ENCODE peak calls at places on chromosomes 6 and 20, in seven cellular contexts. One of them, this sample, is unnamed.

GRCh38 chr6:117265425-117266266 is at the start of gene VGLL2:
- DNase-seq in stimulated activated effector memory CD8-positive, alpha-beta T cell treated with anti-CD3 and anti-CD28 coated beads, Interleukin-12 subunit alpha, Interleukin-12 subunit beta, amount 100 ng/mL, for 72 hours: no peak
- DNase-seq in fibroblast of lung: peak
- DNase-seq in IMR-90: peak
- DNase-seq in stimulated activated CD4-positive, alpha-beta T cell treated with anti-CD3 and anti-CD28 coated beads, Interleukin-15, amount 100 ng/mL, for 1 hour: no peak
- DNase-seq in right cardiac atrium: peak
- DNase-seq in tibial nerve: no peak
- DNase-seq in this sample: peak

GRCh38 chr6:16179970-16180431 is 51.1 kb downstream of the MYLIP start:
- DNase-seq in IMR-90: no peak
- DNase-seq in right cardiac atrium: no peak
- DNase-seq in stimulated activated effector memory CD8-positive, alpha-beta T cell treated with anti-CD3 and anti-CD28 coated beads, Interleukin-12 subunit alpha, Interleukin-12 subunit beta, amount 100 ng/mL, for 72 hours: no peak
- DNase-seq in stimulated activated CD4-positive, alpha-beta T cell treated with anti-CD3 and anti-CD28 coated beads, Interleukin-15, amount 100 ng/mL, for 1 hour: no peak
- DNase-seq in fibroblast of lung: no peak
- DNase-seq in tibial nerve: no peak
- DNase-seq in this sample: no peak

GRCh38 chr6:7343546-7344475 is 30.8 kb upstream of the SSR1 start:
- DNase-seq in fibroblast of lung: no peak
- DNase-seq in right cardiac atrium: peak
- DNase-seq in tibial nerve: no peak
- DNase-seq in IMR-90: no peak
- DNase-seq in stimulated activated CD4-positive, alpha-beta T cell treated with anti-CD3 and anti-CD28 coated beads, Interleukin-15, amount 100 ng/mL, for 1 hour: no peak
- DNase-seq in stimulated activated effector memory CD8-positive, alpha-beta T cell treated with anti-CD3 and anti-CD28 coated beads, Interleukin-12 subunit alpha, Interleukin-12 subunit beta, amount 100 ng/mL, for 72 hours: no peak
- DNase-seq in this sample: no peak

GRCh38 chr6:25599516-25600060 is 52.4 kb upstream of the SCGN start:
- DNase-seq in right cardiac atrium: no peak
- DNase-seq in stimulated activated CD4-positive, alpha-beta T cell treated with anti-CD3 and anti-CD28 coated beads, Interleukin-15, amount 100 ng/mL, for 1 hour: no peak
- DNase-seq in stimulated activated effector memory CD8-positive, alpha-beta T cell treated with anti-CD3 and anti-CD28 coated beads, Interleukin-12 subunit alpha, Interleukin-12 subunit beta, amount 100 ng/mL, for 72 hours: no peak
- DNase-seq in fibroblast of lung: no peak
- DNase-seq in IMR-90: no peak
- DNase-seq in tibial nerve: no peak
- DNase-seq in this sample: no peak

GRCh38 chr6:28295326-28295725 is 14.0 kb downstream of the PGBD1 start:
- DNase-seq in stimulated activated effector memory CD8-positive, alpha-beta T cell treated with anti-CD3 and anti-CD28 coated beads, Interleukin-12 subunit alpha, Interleukin-12 subunit beta, amount 100 ng/mL, for 72 hours: no peak
- DNase-seq in stimulated activated CD4-positive, alpha-beta T cell treated with anti-CD3 and anti-CD28 coated beads, Interleukin-15, amount 100 ng/mL, for 1 hour: no peak
- DNase-seq in right cardiac atrium: no peak
- DNase-seq in tibial nerve: no peak
- DNase-seq in IMR-90: no peak
- DNase-seq in fibroblast of lung: no peak
- DNase-seq in this sample: no peak

GRCh38 chr6:108748063-108748462 is 100.2 kb upstream of the ARMC2 start:
- DNase-seq in right cardiac atrium: no peak
- DNase-seq in IMR-90: peak
- DNase-seq in stimulated activated effector memory CD8-positive, alpha-beta T cell treated with anti-CD3 and anti-CD28 coated beads, Interleukin-12 subunit alpha, Interleukin-12 subunit beta, amount 100 ng/mL, for 72 hours: no peak
- DNase-seq in tibial nerve: no peak
- DNase-seq in stimulated activated CD4-positive, alpha-beta T cell treated with anti-CD3 and anti-CD28 coated beads, Interleukin-15, amount 100 ng/mL, for 1 hour: no peak
- DNase-seq in fibroblast of lung: peak
- DNase-seq in this sample: no peak

GRCh38 chr20:14334306-14334930 is 3.0 kb downstream of the FLRT3 start:
- DNase-seq in stimulated activated CD4-positive, alpha-beta T cell treated with anti-CD3 and anti-CD28 coated beads, Interleukin-15, amount 100 ng/mL, for 1 hour: no peak
- DNase-seq in right cardiac atrium: peak
- DNase-seq in stimulated activated effector memory CD8-positive, alpha-beta T cell treated with anti-CD3 and anti-CD28 coated beads, Interleukin-12 subunit alpha, Interleukin-12 subunit beta, amount 100 ng/mL, for 72 hours: no peak
- DNase-seq in fibroblast of lung: peak
- DNase-seq in tibial nerve: no peak
- DNase-seq in IMR-90: peak
- DNase-seq in this sample: no peak

GRCh38 chr6:36967301-36967700 is 12.8 kb downstream of the PI16 start:
- DNase-seq in tibial nerve: no peak
- DNase-seq in fibroblast of lung: no peak
- DNase-seq in stimulated activated CD4-positive, alpha-beta T cell treated with anti-CD3 and anti-CD28 coated beads, Interleukin-15, amount 100 ng/mL, for 1 hour: no peak
- DNase-seq in stimulated activated effector memory CD8-positive, alpha-beta T cell treated with anti-CD3 and anti-CD28 coated beads, Interleukin-12 subunit alpha, Interleukin-12 subunit beta, amount 100 ng/mL, for 72 hours: no peak
- DNase-seq in IMR-90: no peak
- DNase-seq in right cardiac atrium: no peak
- DNase-seq in this sample: no peak

GRCh38 chr6:130322673-130323268 is 43.0 kb upstream of the TMEM200A start:
- DNase-seq in stimulated activated effector memory CD8-positive, alpha-beta T cell treated with anti-CD3 and anti-CD28 coated beads, Interleukin-12 subunit alpha, Interleukin-12 subunit beta, amount 100 ng/mL, for 72 hours: no peak
- DNase-seq in tibial nerve: no peak
- DNase-seq in right cardiac atrium: peak
- DNase-seq in fibroblast of lung: peak
- DNase-seq in stimulated activated CD4-positive, alpha-beta T cell treated with anti-CD3 and anti-CD28 coated beads, Interleukin-15, amount 100 ng/mL, for 1 hour: peak
- DNase-seq in IMR-90: peak
- DNase-seq in this sample: no peak

GRCh38 chr6:108174371-108175175 is 8.8 kb downstream of the NR2E1 start:
- DNase-seq in stimulated activated effector memory CD8-positive, alpha-beta T cell treated with anti-CD3 and anti-CD28 coated beads, Interleukin-12 subunit alpha, Interleukin-12 subunit beta, amount 100 ng/mL, for 72 hours: no peak
- DNase-seq in stimulated activated CD4-positive, alpha-beta T cell treated with anti-CD3 and anti-CD28 coated beads, Interleukin-15, amount 100 ng/mL, for 1 hour: no peak
- DNase-seq in tibial nerve: no peak
- DNase-seq in IMR-90: peak
- DNase-seq in right cardiac atrium: peak
- DNase-seq in fibroblast of lung: peak
- DNase-seq in this sample: peak

GRCh38 chr6:84773133-84773430 is 8.7 kb upstream of the TBX18 start:
- DNase-seq in stimulated activated CD4-positive, alpha-beta T cell treated with anti-CD3 and anti-CD28 coated beads, Interleukin-15, amount 100 ng/mL, for 1 hour: no peak
- DNase-seq in right cardiac atrium: no peak
- DNase-seq in IMR-90: no peak
- DNase-seq in tibial nerve: no peak
- DNase-seq in fibroblast of lung: no peak
- DNase-seq in stimulated activated effector memory CD8-positive, alpha-beta T cell treated with anti-CD3 and anti-CD28 coated beads, Interleukin-12 subunit alpha, Interleukin-12 subunit beta, amount 100 ng/mL, for 72 hours: no peak
- DNase-seq in this sample: no peak

GRCh38 chr20:47456952-47457724 is 44.5 kb upstream of the NCOA3 start:
- DNase-seq in fibroblast of lung: peak
- DNase-seq in right cardiac atrium: no peak
- DNase-seq in stimulated activated effector memory CD8-positive, alpha-beta T cell treated with anti-CD3 and anti-CD28 coated beads, Interleukin-12 subunit alpha, Interleukin-12 subunit beta, amount 100 ng/mL, for 72 hours: no peak
- DNase-seq in stimulated activated CD4-positive, alpha-beta T cell treated with anti-CD3 and anti-CD28 coated beads, Interleukin-15, amount 100 ng/mL, for 1 hour: no peak
- DNase-seq in tibial nerve: no peak
- DNase-seq in IMR-90: peak
- DNase-seq in this sample: no peak

GRCh38 chr6:170156448-170157375 is 134.2 kb downstream of the DLL1 start:
- DNase-seq in right cardiac atrium: peak
- DNase-seq in stimulated activated effector memory CD8-positive, alpha-beta T cell treated with anti-CD3 and anti-CD28 coated beads, Interleukin-12 subunit alpha, Interleukin-12 subunit beta, amount 100 ng/mL, for 72 hours: no peak
- DNase-seq in stimulated activated CD4-positive, alpha-beta T cell treated with anti-CD3 and anti-CD28 coated beads, Interleukin-15, amount 100 ng/mL, for 1 hour: no peak
- DNase-seq in IMR-90: no peak
- DNase-seq in fibroblast of lung: no peak
- DNase-seq in tibial nerve: no peak
- DNase-seq in this sample: no peak

GRCh38 chr6:85463621-85464259 is 13.9 kb downstream of the NT5E start:
- DNase-seq in stimulated activated effector memory CD8-positive, alpha-beta T cell treated with anti-CD3 and anti-CD28 coated beads, Interleukin-12 subunit alpha, Interleukin-12 subunit beta, amount 100 ng/mL, for 72 hours: no peak
- DNase-seq in stimulated activated CD4-positive, alpha-beta T cell treated with anti-CD3 and anti-CD28 coated beads, Interleukin-15, amount 100 ng/mL, for 1 hour: no peak
- DNase-seq in tibial nerve: no peak
- DNase-seq in IMR-90: no peak
- DNase-seq in fibroblast of lung: no peak
- DNase-seq in right cardiac atrium: no peak
- DNase-seq in this sample: no peak

GRCh38 chr6:5457036-5457435 is 195.7 kb downstream of the FARS2 start:
- DNase-seq in right cardiac atrium: no peak
- DNase-seq in fibroblast of lung: peak
- DNase-seq in stimulated activated effector memory CD8-positive, alpha-beta T cell treated with anti-CD3 and anti-CD28 coated beads, Interleukin-12 subunit alpha, Interleukin-12 subunit beta, amount 100 ng/mL, for 72 hours: no peak
- DNase-seq in stimulated activated CD4-positive, alpha-beta T cell treated with anti-CD3 and anti-CD28 coated beads, Interleukin-15, amount 100 ng/mL, for 1 hour: no peak
- DNase-seq in IMR-90: peak
- DNase-seq in tibial nerve: no peak
- DNase-seq in this sample: no peak

GRCh38 chr6:116447496-116448011 is 13.6 kb upstream of the CALHM6 start:
- DNase-seq in fibroblast of lung: peak
- DNase-seq in tibial nerve: no peak
- DNase-seq in right cardiac atrium: no peak
- DNase-seq in IMR-90: peak
- DNase-seq in stimulated activated effector memory CD8-positive, alpha-beta T cell treated with anti-CD3 and anti-CD28 coated beads, Interleukin-12 subunit alpha, Interleukin-12 subunit beta, amount 100 ng/mL, for 72 hours: no peak
- DNase-seq in stimulated activated CD4-positive, alpha-beta T cell treated with anti-CD3 and anti-CD28 coated beads, Interleukin-15, amount 100 ng/mL, for 1 hour: no peak
- DNase-seq in this sample: no peak

This sample was measured in heart right ventricle.